ENCODE peak calls at places on chromosome 16, in six cellular contexts. Z is amniotic stem cell, I is HEK293T, N is BE2C, C is GF-D8, R is GM04504. Q is an unnamed sample.
A peak's percentile ranks its signal among the peaks of the same experiment; 100 is the strongest.

GRCh38 chr16:54812229-54812628 is 118.4 kb upstream of the IRX5 start:
- DNase-seq in Z (no peak), N (no peak), I (no peak), C (no peak), R (peak; percentile 3), Q (no peak)

GRCh38 chr16:2527071-2527783 is 4.0 kb downstream of the CEMP1 start:
- DNase-seq in I (no peak), Z (no peak), N (no peak), R (no peak), C (no peak), Q (no peak)

GRCh38 chr16:50988441-50988840 is 162.6 kb downstream of the SALL1 start:
- DNase-seq in C (no peak), R (no peak), Z (no peak), I (no peak), N (no peak), Q (no peak)

GRCh38 chr16:180921-181667 is 835 bp downstream of the HBQ1 start:
- DNase-seq in N (peak; percentile 89), Z (peak; percentile 9), R (peak; percentile 13), C (peak; percentile 61), I (peak; percentile 88), Q (peak; percentile 85)

GRCh38 chr16:1787322-1788094 is 4.7 kb downstream of the NUBP2 start:
- DNase-seq in Z (no peak), I (no peak), N (no peak), C (no peak), R (no peak), Q (peak; percentile 29)

GRCh38 chr16:51834131-51834530 is 683.1 kb upstream of the SALL1 start:
- DNase-seq in C (no peak), Z (no peak), N (no peak), R (no peak), I (no peak), Q (no peak)

GRCh38 chr16:47731252-47731651 is 270.1 kb downstream of the PHKB start:
- DNase-seq in I (no peak), Z (no peak), N (no peak), C (no peak), R (peak; percentile 47), Q (no peak)

GRCh38 chr16:77986021-77986420 is 36.3 kb upstream of the CLEC3A start:
- DNase-seq in N (no peak), R (no peak), Z (no peak), I (no peak), C (no peak), Q (no peak)

GRCh38 chr16:82761858-82762257 is 135.1 kb downstream of the CDH13 start:
- DNase-seq in R (no peak), N (no peak), C (no peak), Z (no peak), I (no peak), Q (no peak)

GRCh38 chr16:80369559-80369958 is 171.2 kb upstream of the DYNLRB2 start:
- DNase-seq in Z (peak; percentile 18), C (no peak), I (peak; percentile 11), R (peak; percentile 35), N (no peak), Q (no peak)

GRCh38 chr16:71396589-71396988 is 38.1 kb downstream of the CALB2 start:
- DNase-seq in I (no peak), Z (no peak), R (no peak), N (no peak), C (no peak), Q (no peak)

GRCh38 chr16:56197227-56197992 is 6.1 kb downstream of the GNAO1 start:
- DNase-seq in C (no peak), I (no peak), R (no peak), Z (no peak), N (no peak), Q (no peak)

GRCh38 chr16:2156025-2156848 is 655 bp downstream of the TRAF7 start:
- DNase-seq in I (no peak), C (peak; percentile 10), Z (no peak), R (peak; percentile 43), N (no peak), Q (no peak)

GRCh38 chr16:84905965-84906460 is 86.2 kb downstream of the CRISPLD2 start:
- DNase-seq in R (no peak), N (no peak), I (no peak), Z (no peak), C (no peak), Q (no peak)

GRCh38 chr16:10256855-10257641 is 74.8 kb upstream of the GRIN2A start:
- DNase-seq in N (peak; percentile 29), R (peak; percentile 2), C (no peak), I (peak; percentile 75), Z (no peak), Q (no peak)

GRCh38 chr16:66315210-66315825 is 51.2 kb upstream of the CDH5 start:
- DNase-seq in Z (peak; percentile 61), N (peak; percentile 72), I (peak; percentile 79), C (no peak), R (peak; percentile 51), Q (peak; percentile 34)

GRCh38 chr16:15765880-15766279 is 90.9 kb downstream of the MYH11 start:
- DNase-seq in C (peak; percentile 2), Z (no peak), I (peak; percentile 58), N (peak; percentile 79), R (peak; percentile 22), Q (no peak)

GRCh38 chr16:10408824-10409381 is 23.0 kb downstream of the ATF7IP2 start:
- DNase-seq in N (no peak), R (no peak), I (no peak), C (no peak), Z (no peak), Q (no peak)

GRCh38 chr16:69482410-69482951 is 58.1 kb downstream of the CYB5B start:
- DNase-seq in N (peak; percentile 95), R (no peak), C (no peak), I (no peak), Z (no peak), Q (peak; percentile 72)

GRCh38 chr16:67040906-67041305 is 12.0 kb downstream of the CBFB start:
- DNase-seq in R (no peak), C (no peak), N (no peak), Z (no peak), I (no peak), Q (no peak)

GRCh38 chr16:66081967-66082366 is 284.5 kb upstream of the CDH5 start:
- DNase-seq in N (no peak), R (no peak), I (no peak), Z (no peak), C (no peak), Q (no peak)

GRCh38 chr16:11250786-11251524 is 5.0 kb downstream of the SOCS1 start:
- DNase-seq in N (no peak), R (no peak), C (no peak), I (no peak), Z (no peak), Q (no peak)

GRCh38 chr16:19203374-19203966 is 35.4 kb downstream of the SYT17 start:
- DNase-seq in C (no peak), N (no peak), I (no peak), R (no peak), Z (no peak), Q (no peak)

GRCh38 chr16:591892-592517 is 2.1 kb downstream of the RAB40C start:
- DNase-seq in R (no peak), Z (no peak), I (no peak), N (no peak), C (no peak), Q (no peak)

GRCh38 chr16:68396481-68396880 is 51.8 kb downstream of the SMPD3 start:
- DNase-seq in R (peak; percentile 28), I (peak; percentile 31), N (peak; percentile 46), Z (no peak), C (no peak), Q (no peak)

GRCh38 chr16:239948-240277 is 5.3 kb downstream of the FAM234A start:
- DNase-seq in Z (no peak), R (no peak), N (no peak), C (no peak), I (no peak), Q (no peak)

GRCh38 chr16:54313789-54314188 is 27.2 kb upstream of the IRX3 start:
- DNase-seq in R (no peak), C (no peak), N (no peak), I (no peak), Z (no peak), Q (no peak)

GRCh38 chr16:84267380-84267779 is 27.3 kb upstream of the WFDC1 start:
- DNase-seq in Z (no peak), N (no peak), I (no peak), C (no peak), R (no peak), Q (no peak)

GRCh38 chr16:46763147-46763546 is 15.0 kb upstream of the MYLK3 start:
- DNase-seq in I (no peak), C (no peak), R (no peak), N (peak; percentile 31), Z (no peak), Q (peak; percentile 90)

GRCh38 chr16:22782299-22782698 is 31.7 kb upstream of the HS3ST2 start:
- DNase-seq in I (no peak), N (peak; percentile 46), C (peak; percentile 20), Z (no peak), R (no peak), Q (no peak)

GRCh38 chr16:30092373-30093010 is 768 bp upstream of the TBX6 start:
- DNase-seq in C (peak; percentile 91), R (no peak), Z (no peak), N (peak; percentile 88), I (peak; percentile 93), Q (peak; percentile 88)

GRCh38 chr16:14399397-14400284 is 230.4 kb downstream of the PARN start:
- DNase-seq in C (no peak), Z (peak; percentile 72), N (peak; percentile 36), R (peak; percentile 44), I (no peak), Q (peak; percentile 57)

GRCh38 chr16:6111390-6111789 is 1013.8 kb upstream of the EEF2KMT start:
- DNase-seq in N (no peak), R (no peak), Z (no peak), I (no peak), C (no peak), Q (no peak)

GRCh38 chr16:27287887-27288286 is 19.3 kb upstream of the NSMCE1 start:
- DNase-seq in R (no peak), C (peak; percentile 47), N (no peak), I (no peak), Z (no peak), Q (no peak)

GRCh38 chr16:64311241-64311640 is 810.6 kb downstream of the CDH11 start:
- DNase-seq in C (no peak), I (no peak), N (no peak), R (no peak), Z (no peak), Q (no peak)

GRCh38 chr16:70659546-70659945 is 13.2 kb downstream of the IL34 start:
- DNase-seq in Z (no peak), C (no peak), N (no peak), I (no peak), R (no peak), Q (no peak)

GRCh38 chr16:85569615-85570212 is 43.4 kb upstream of the GSE1 start:
- DNase-seq in C (peak; percentile 88), R (peak; percentile 79), N (no peak), I (peak; percentile 43), Z (no peak), Q (no peak)